ENCODE peak calls at places on chromosomes 3 and 15, in five cellular contexts. One of them, this sample, is unnamed.

GRCh38 chr3:10957976-10958749 is 34.4 kb upstream of the SLC6A1 start:
- DNase-seq in dorsolateral prefrontal cortex: no peak
- DNase-seq in tibial nerve: no peak
- DNase-seq in bronchial epithelial cell: no peak
- DNase-seq in CD8-positive, alpha-beta T cell: no peak
- DNase-seq in this sample: no peak

GRCh38 chr3:37031115-37031682 is 37.9 kb downstream of the MLH1 start:
- DNase-seq in dorsolateral prefrontal cortex: no peak
- DNase-seq in CD8-positive, alpha-beta T cell: no peak
- DNase-seq in bronchial epithelial cell: no peak
- DNase-seq in tibial nerve: no peak
- DNase-seq in this sample: no peak

GRCh38 chr15:61598655-61599054 is 369.6 kb upstream of the RORA start:
- DNase-seq in CD8-positive, alpha-beta T cell: no peak
- DNase-seq in tibial nerve: no peak
- DNase-seq in dorsolateral prefrontal cortex: no peak
- DNase-seq in bronchial epithelial cell: no peak
- DNase-seq in this sample: no peak

GRCh38 chr15:52943746-52944145 is 153.6 kb upstream of the ONECUT1 start:
- DNase-seq in CD8-positive, alpha-beta T cell: no peak
- DNase-seq in bronchial epithelial cell: no peak
- DNase-seq in tibial nerve: no peak
- DNase-seq in dorsolateral prefrontal cortex: no peak
- DNase-seq in this sample: no peak

GRCh38 chr15:42150246-42150970 is 6.0 kb downstream of the PLA2G4F start:
- DNase-seq in tibial nerve: no peak
- DNase-seq in bronchial epithelial cell: no peak
- DNase-seq in CD8-positive, alpha-beta T cell: no peak
- DNase-seq in dorsolateral prefrontal cortex: peak
- DNase-seq in this sample: no peak

GRCh38 chr3:37712918-37713819 is 148.5 kb upstream of the CTDSPL start:
- DNase-seq in bronchial epithelial cell: peak
- DNase-seq in tibial nerve: no peak
- DNase-seq in dorsolateral prefrontal cortex: no peak
- DNase-seq in CD8-positive, alpha-beta T cell: no peak
- DNase-seq in this sample: no peak

GRCh38 chr15:32718082-32718821 is 448 bp downstream of the GREM1 start:
- DNase-seq in CD8-positive, alpha-beta T cell: no peak
- DNase-seq in bronchial epithelial cell: no peak
- DNase-seq in dorsolateral prefrontal cortex: no peak
- DNase-seq in tibial nerve: no peak
- DNase-seq in this sample: no peak

GRCh38 chr15:36769110-36769509 is 189.7 kb downstream of the CDIN1 start:
- DNase-seq in tibial nerve: no peak
- DNase-seq in dorsolateral prefrontal cortex: no peak
- DNase-seq in CD8-positive, alpha-beta T cell: no peak
- DNase-seq in bronchial epithelial cell: no peak
- DNase-seq in this sample: no peak

GRCh38 chr15:41354371-41354770 is 21.7 kb downstream of the NUSAP1 start:
- DNase-seq in bronchial epithelial cell: no peak
- DNase-seq in CD8-positive, alpha-beta T cell: no peak
- DNase-seq in dorsolateral prefrontal cortex: no peak
- DNase-seq in tibial nerve: no peak
- DNase-seq in this sample: no peak

GRCh38 chr3:127831723-127832172 is 9.4 kb upstream of the MGLL start:
- DNase-seq in dorsolateral prefrontal cortex: no peak
- DNase-seq in CD8-positive, alpha-beta T cell: peak
- DNase-seq in bronchial epithelial cell: no peak
- DNase-seq in tibial nerve: no peak
- DNase-seq in this sample: no peak

GRCh38 chr3:43872901-43873300 is 182.2 kb downstream of the ABHD5 start:
- DNase-seq in CD8-positive, alpha-beta T cell: no peak
- DNase-seq in dorsolateral prefrontal cortex: no peak
- DNase-seq in tibial nerve: no peak
- DNase-seq in bronchial epithelial cell: no peak
- DNase-seq in this sample: no peak

GRCh38 chr15:38176696-38177095 is 75.9 kb upstream of the SPRED1 start:
- DNase-seq in bronchial epithelial cell: no peak
- DNase-seq in dorsolateral prefrontal cortex: no peak
- DNase-seq in tibial nerve: no peak
- DNase-seq in CD8-positive, alpha-beta T cell: no peak
- DNase-seq in this sample: no peak

GRCh38 chr3:4750306-4751056 is 228.8 kb upstream of the BHLHE40 start:
- DNase-seq in tibial nerve: no peak
- DNase-seq in dorsolateral prefrontal cortex: peak
- DNase-seq in CD8-positive, alpha-beta T cell: no peak
- DNase-seq in bronchial epithelial cell: peak
- DNase-seq in this sample: no peak

GRCh38 chr3:29280675-29281264 is at the start of gene RBMS3:
- DNase-seq in bronchial epithelial cell: peak
- DNase-seq in tibial nerve: peak
- DNase-seq in CD8-positive, alpha-beta T cell: no peak
- DNase-seq in dorsolateral prefrontal cortex: peak
- DNase-seq in this sample: no peak

GRCh38 chr15:26974120-26974780 is 3.3 kb downstream of the GABRG3 start:
- DNase-seq in CD8-positive, alpha-beta T cell: no peak
- DNase-seq in dorsolateral prefrontal cortex: no peak
- DNase-seq in tibial nerve: no peak
- DNase-seq in bronchial epithelial cell: peak
- DNase-seq in this sample: no peak

GRCh38 chr15:64909546-64909945 is 2.2 kb upstream of the ANKDD1A start:
- DNase-seq in tibial nerve: no peak
- DNase-seq in dorsolateral prefrontal cortex: no peak
- DNase-seq in bronchial epithelial cell: no peak
- DNase-seq in CD8-positive, alpha-beta T cell: no peak
- DNase-seq in this sample: no peak

GRCh38 chr15:39365873-39366272 is 215.0 kb upstream of the THBS1 start:
- DNase-seq in tibial nerve: no peak
- DNase-seq in dorsolateral prefrontal cortex: no peak
- DNase-seq in bronchial epithelial cell: no peak
- DNase-seq in CD8-positive, alpha-beta T cell: no peak
- DNase-seq in this sample: no peak

GRCh38 chr15:39393575-39394335 is 187.1 kb upstream of the THBS1 start:
- DNase-seq in dorsolateral prefrontal cortex: no peak
- DNase-seq in tibial nerve: no peak
- DNase-seq in bronchial epithelial cell: no peak
- DNase-seq in CD8-positive, alpha-beta T cell: no peak
- DNase-seq in this sample: no peak

GRCh38 chr15:69679623-69680228 is 227.1 kb downstream of the RPLP1 start:
- DNase-seq in bronchial epithelial cell: no peak
- DNase-seq in CD8-positive, alpha-beta T cell: no peak
- DNase-seq in tibial nerve: no peak
- DNase-seq in dorsolateral prefrontal cortex: no peak
- DNase-seq in this sample: peak

GRCh38 chr3:50137567-50137966 is 17.6 kb upstream of the SEMA3F start:
- DNase-seq in CD8-positive, alpha-beta T cell: no peak
- DNase-seq in bronchial epithelial cell: no peak
- DNase-seq in dorsolateral prefrontal cortex: no peak
- DNase-seq in tibial nerve: no peak
- DNase-seq in this sample: no peak

GRCh38 chr3:136008732-136009456 is 43.4 kb downstream of the PPP2R3A start:
- DNase-seq in dorsolateral prefrontal cortex: no peak
- DNase-seq in bronchial epithelial cell: no peak
- DNase-seq in CD8-positive, alpha-beta T cell: no peak
- DNase-seq in tibial nerve: no peak
- DNase-seq in this sample: no peak

GRCh38 chr15:90232941-90233700 is 620 bp downstream of the CIB1 start:
- DNase-seq in CD8-positive, alpha-beta T cell: no peak
- DNase-seq in bronchial epithelial cell: peak
- DNase-seq in tibial nerve: no peak
- DNase-seq in dorsolateral prefrontal cortex: no peak
- DNase-seq in this sample: no peak

GRCh38 chr3:127392146-127392470 is 104.3 kb upstream of the PRR20G start:
- DNase-seq in dorsolateral prefrontal cortex: no peak
- DNase-seq in tibial nerve: no peak
- DNase-seq in bronchial epithelial cell: no peak
- DNase-seq in CD8-positive, alpha-beta T cell: no peak
- DNase-seq in this sample: no peak

DNA sequence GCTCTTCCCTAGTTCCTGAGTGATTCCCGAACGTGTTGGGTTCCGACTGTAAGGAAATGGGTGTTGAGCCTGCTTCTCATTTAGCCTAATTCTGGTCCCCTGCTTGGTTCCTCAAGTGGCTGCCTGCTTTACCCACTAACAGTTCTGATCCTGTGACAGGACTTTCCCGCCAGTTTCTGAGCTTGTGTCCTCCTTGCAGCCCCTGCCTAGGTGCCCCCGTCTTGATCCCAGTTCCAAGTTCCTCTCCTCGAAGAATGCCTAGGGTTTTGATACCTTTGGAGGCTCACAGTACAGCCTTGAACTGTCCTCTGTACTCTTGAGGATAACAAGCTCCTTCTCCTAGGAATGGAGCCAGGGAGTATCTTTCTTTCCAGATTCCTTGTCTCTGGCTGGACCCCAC is 12.0 kb upstream of the RASGRF1 start:
- DNase-seq in tibial nerve: no peak
- DNase-seq in CD8-positive, alpha-beta T cell: peak
- DNase-seq in bronchial epithelial cell: no peak
- DNase-seq in dorsolateral prefrontal cortex: no peak
- DNase-seq in this sample: no peak
- TF ChIP-seq CTCF in tibial nerve: no peak
- TF ChIP-seq CTCF in CD8-positive, alpha-beta T cell: no peak
- TF ChIP-seq CTCF in bronchial epithelial cell: no peak
- TF ChIP-seq CTCF in dorsolateral prefrontal cortex: no peak
- TF ChIP-seq CTCF in this sample: no peak

GRCh38 chr3:169146112-169146665 is 517.3 kb downstream of the MECOM start:
- DNase-seq in bronchial epithelial cell: peak
- DNase-seq in tibial nerve: no peak
- DNase-seq in dorsolateral prefrontal cortex: no peak
- DNase-seq in CD8-positive, alpha-beta T cell: no peak
- DNase-seq in this sample: no peak
- H3K4me3 ChIP-seq in bronchial epithelial cell: peak
- H3K4me3 ChIP-seq in tibial nerve: peak
- H3K4me3 ChIP-seq in dorsolateral prefrontal cortex: peak
- H3K4me3 ChIP-seq in CD8-positive, alpha-beta T cell: no peak
- H3K4me3 ChIP-seq in this sample: no peak

DNA sequence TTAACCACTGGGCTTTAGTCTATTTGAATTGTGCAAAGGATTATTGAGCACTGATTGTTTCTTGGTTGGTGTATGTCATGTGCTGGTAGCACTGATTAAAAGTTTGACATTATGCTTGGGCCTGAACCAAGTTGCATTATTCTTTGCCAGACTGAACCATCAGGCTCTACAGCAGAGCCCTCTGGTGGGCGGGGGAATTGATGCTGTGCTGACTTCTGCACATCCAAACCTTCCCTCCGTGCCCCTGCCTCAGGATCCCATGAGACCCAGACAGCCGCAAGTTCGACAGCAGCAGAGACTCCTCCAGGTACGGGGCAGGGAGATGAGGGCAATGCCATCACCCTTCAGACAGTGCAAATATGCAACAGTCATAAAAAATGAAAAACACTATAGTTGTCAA is 28.4 kb upstream of the P2RY12 start:
- DNase-seq in bronchial epithelial cell: no peak
- DNase-seq in dorsolateral prefrontal cortex: no peak
- DNase-seq in tibial nerve: no peak
- DNase-seq in CD8-positive, alpha-beta T cell: no peak
- DNase-seq in this sample: no peak
- TF ChIP-seq CTCF in bronchial epithelial cell: no peak
- TF ChIP-seq CTCF in dorsolateral prefrontal cortex: no peak
- TF ChIP-seq CTCF in tibial nerve: no peak
- TF ChIP-seq CTCF in CD8-positive, alpha-beta T cell: no peak
- TF ChIP-seq CTCF in this sample: peak

GRCh38 chr3:61875073-61875472 is 313.7 kb downstream of the PTPRG start:
- DNase-seq in dorsolateral prefrontal cortex: no peak
- DNase-seq in CD8-positive, alpha-beta T cell: no peak
- DNase-seq in tibial nerve: no peak
- DNase-seq in bronchial epithelial cell: peak
- DNase-seq in this sample: no peak
- H3K4me3 ChIP-seq in dorsolateral prefrontal cortex: no peak
- H3K4me3 ChIP-seq in CD8-positive, alpha-beta T cell: no peak
- H3K4me3 ChIP-seq in tibial nerve: no peak
- H3K4me3 ChIP-seq in bronchial epithelial cell: no peak
- H3K4me3 ChIP-seq in this sample: no peak

GRCh38 chr15:94080416-94080815 is 150.9 kb upstream of the MCTP2 start:
- DNase-seq in tibial nerve: peak
- DNase-seq in bronchial epithelial cell: peak
- DNase-seq in CD8-positive, alpha-beta T cell: no peak
- DNase-seq in dorsolateral prefrontal cortex: no peak
- DNase-seq in this sample: no peak

GRCh38 chr15:94081829-94082228 is 149.5 kb upstream of the MCTP2 start:
- DNase-seq in tibial nerve: no peak
- DNase-seq in bronchial epithelial cell: no peak
- DNase-seq in CD8-positive, alpha-beta T cell: no peak
- DNase-seq in dorsolateral prefrontal cortex: no peak
- DNase-seq in this sample: no peak

GRCh38 chr15:94080989-94081605 is 150.3 kb upstream of the MCTP2 start:
- DNase-seq in bronchial epithelial cell: no peak
- DNase-seq in CD8-positive, alpha-beta T cell: no peak
- DNase-seq in dorsolateral prefrontal cortex: no peak
- DNase-seq in tibial nerve: no peak
- DNase-seq in this sample: no peak

GRCh38 chr15:94086360-94086759 is 145.0 kb upstream of the MCTP2 start:
- DNase-seq in CD8-positive, alpha-beta T cell: no peak
- DNase-seq in bronchial epithelial cell: no peak
- DNase-seq in tibial nerve: no peak
- DNase-seq in dorsolateral prefrontal cortex: no peak
- DNase-seq in this sample: no peak

GRCh38 chr15:94083467-94083991 is 147.8 kb upstream of the MCTP2 start:
- DNase-seq in bronchial epithelial cell: peak
- DNase-seq in dorsolateral prefrontal cortex: no peak
- DNase-seq in CD8-positive, alpha-beta T cell: no peak
- DNase-seq in tibial nerve: no peak
- DNase-seq in this sample: no peak
- TF ChIP-seq CTCF in bronchial epithelial cell: no peak
- TF ChIP-seq CTCF in dorsolateral prefrontal cortex: no peak
- TF ChIP-seq CTCF in CD8-positive, alpha-beta T cell: no peak
- TF ChIP-seq CTCF in tibial nerve: no peak
- TF ChIP-seq CTCF in this sample: no peak

GRCh38 chr15:101115887-101116680 is 135.8 kb downstream of the CHSY1 start:
- DNase-seq in bronchial epithelial cell: no peak
- DNase-seq in tibial nerve: peak
- DNase-seq in dorsolateral prefrontal cortex: no peak
- DNase-seq in CD8-positive, alpha-beta T cell: no peak
- DNase-seq in this sample: no peak

GRCh38 chr15:101116681-101116976 is 135.2 kb downstream of the CHSY1 start:
- DNase-seq in tibial nerve: no peak
- DNase-seq in dorsolateral prefrontal cortex: no peak
- DNase-seq in bronchial epithelial cell: no peak
- DNase-seq in CD8-positive, alpha-beta T cell: no peak
- DNase-seq in this sample: no peak

GRCh38 chr15:101120473-101120872 is 131.4 kb downstream of the CHSY1 start:
- DNase-seq in dorsolateral prefrontal cortex: no peak
- DNase-seq in bronchial epithelial cell: no peak
- DNase-seq in tibial nerve: no peak
- DNase-seq in CD8-positive, alpha-beta T cell: no peak
- DNase-seq in this sample: no peak

GRCh38 chr15:101118615-101119014 is 133.2 kb downstream of the CHSY1 start:
- DNase-seq in tibial nerve: no peak
- DNase-seq in dorsolateral prefrontal cortex: no peak
- DNase-seq in bronchial epithelial cell: no peak
- DNase-seq in CD8-positive, alpha-beta T cell: no peak
- DNase-seq in this sample: no peak

GRCh38 chr15:101118116-101118515 is 133.7 kb downstream of the CHSY1 start:
- DNase-seq in CD8-positive, alpha-beta T cell: no peak
- DNase-seq in dorsolateral prefrontal cortex: no peak
- DNase-seq in bronchial epithelial cell: no peak
- DNase-seq in tibial nerve: no peak
- DNase-seq in this sample: no peak
- H3K4me3 ChIP-seq in CD8-positive, alpha-beta T cell: no peak
- H3K4me3 ChIP-seq in dorsolateral prefrontal cortex: no peak
- H3K4me3 ChIP-seq in bronchial epithelial cell: no peak
- H3K4me3 ChIP-seq in tibial nerve: no peak
- H3K4me3 ChIP-seq in this sample: no peak